ENCODE peak calls at places on chromosomes 4 and X, in ten cellular contexts. One of them, this sample, is unnamed. For H3K36me3, the result is how much of the 10 kb centered on the place peaks cover.

GRCh38 chr4:93359609-93360008 is 468.9 kb upstream of the ATOH1 start:
- DNase-seq in IMR-90: no peak
- DNase-seq in thoracic aorta: no peak
- DNase-seq in left lung: no peak
- DNase-seq in mammary epithelial cell: no peak
- DNase-seq in GM23338: no peak
- DNase-seq in tibial nerve: no peak
- DNase-seq in PC-3: no peak
- DNase-seq in cardiac muscle cell: no peak
- DNase-seq in H1: no peak
- DNase-seq in this sample: no peak

GRCh38 chrX:106391284-106391852 is 220.4 kb upstream of the RADX start:
- DNase-seq in IMR-90: no peak
- DNase-seq in left lung: no peak
- DNase-seq in tibial nerve: no peak
- DNase-seq in mammary epithelial cell: no peak
- DNase-seq in thoracic aorta: no peak
- DNase-seq in GM23338: no peak
- DNase-seq in PC-3: no peak
- DNase-seq in cardiac muscle cell: no peak
- DNase-seq in H1: no peak
- DNase-seq in this sample: no peak

GRCh38 chr4:168782439-168782838 is 227.6 kb downstream of the CBR4 start:
- DNase-seq in H1: no peak
- DNase-seq in tibial nerve: no peak
- DNase-seq in cardiac muscle cell: no peak
- DNase-seq in GM23338: no peak
- DNase-seq in left lung: no peak
- DNase-seq in IMR-90: no peak
- DNase-seq in mammary epithelial cell: no peak
- DNase-seq in PC-3: no peak
- DNase-seq in thoracic aorta: no peak
- DNase-seq in this sample: no peak

GRCh38 chr4:152957437-152958185 is 21.5 kb downstream of the FHDC1 start:
- DNase-seq in mammary epithelial cell: no peak
- DNase-seq in left lung: no peak
- DNase-seq in cardiac muscle cell: peak
- DNase-seq in PC-3: no peak
- DNase-seq in GM23338: peak
- DNase-seq in tibial nerve: no peak
- DNase-seq in IMR-90: no peak
- DNase-seq in H1: no peak
- DNase-seq in thoracic aorta: no peak
- DNase-seq in this sample: no peak

GRCh38 chr4:108492816-108493595 is 127.4 kb upstream of the RPL34 start:
- DNase-seq in H1: peak
- DNase-seq in cardiac muscle cell: peak
- DNase-seq in tibial nerve: no peak
- DNase-seq in mammary epithelial cell: peak
- DNase-seq in left lung: no peak
- DNase-seq in PC-3: peak
- DNase-seq in IMR-90: peak
- DNase-seq in GM23338: peak
- DNase-seq in thoracic aorta: no peak
- DNase-seq in this sample: peak

GRCh38 chrX:119181491-119181890 is 53.9 kb upstream of the KIAA1210 start:
- DNase-seq in H1: no peak
- DNase-seq in IMR-90: no peak
- DNase-seq in cardiac muscle cell: no peak
- DNase-seq in left lung: no peak
- DNase-seq in PC-3: peak
- DNase-seq in GM23338: peak
- DNase-seq in tibial nerve: no peak
- DNase-seq in thoracic aorta: no peak
- DNase-seq in mammary epithelial cell: peak
- DNase-seq in this sample: no peak

GRCh38 chr4:138736362-138736761 is 279.2 kb upstream of the NOCT start:
- DNase-seq in IMR-90: peak
- DNase-seq in H1: no peak
- DNase-seq in left lung: no peak
- DNase-seq in PC-3: peak
- DNase-seq in thoracic aorta: no peak
- DNase-seq in mammary epithelial cell: peak
- DNase-seq in GM23338: no peak
- DNase-seq in tibial nerve: no peak
- DNase-seq in cardiac muscle cell: no peak
- DNase-seq in this sample: no peak

GRCh38 chr4:75514949-75515612 is 808 bp downstream of the THAP6 start:
- DNase-seq in GM23338: no peak
- DNase-seq in IMR-90: no peak
- DNase-seq in cardiac muscle cell: no peak
- DNase-seq in mammary epithelial cell: peak
- DNase-seq in left lung: no peak
- DNase-seq in PC-3: no peak
- DNase-seq in H1: no peak
- DNase-seq in tibial nerve: no peak
- DNase-seq in thoracic aorta: no peak
- DNase-seq in this sample: no peak

GRCh38 chrX:38717871-38718270 is 83.4 kb upstream of the MID1IP1 start:
- DNase-seq in left lung: no peak
- DNase-seq in PC-3: peak
- DNase-seq in H1: no peak
- DNase-seq in GM23338: peak
- DNase-seq in tibial nerve: no peak
- DNase-seq in IMR-90: peak
- DNase-seq in thoracic aorta: no peak
- DNase-seq in mammary epithelial cell: peak
- DNase-seq in cardiac muscle cell: peak
- DNase-seq in this sample: peak

GRCh38 chrX:11970935-11971334 is 167.3 kb upstream of the FRMPD4 start:
- DNase-seq in thoracic aorta: no peak
- DNase-seq in mammary epithelial cell: peak
- DNase-seq in PC-3: peak
- DNase-seq in GM23338: no peak
- DNase-seq in IMR-90: peak
- DNase-seq in tibial nerve: no peak
- DNase-seq in H1: no peak
- DNase-seq in cardiac muscle cell: no peak
- DNase-seq in left lung: no peak
- DNase-seq in this sample: no peak

GRCh38 chrX:106286053-106286650 is 118.0 kb downstream of the PWWP3B start:
- DNase-seq in PC-3: peak
- DNase-seq in GM23338: no peak
- DNase-seq in mammary epithelial cell: peak
- DNase-seq in IMR-90: no peak
- DNase-seq in tibial nerve: no peak
- DNase-seq in cardiac muscle cell: no peak
- DNase-seq in thoracic aorta: no peak
- DNase-seq in left lung: no peak
- DNase-seq in H1: no peak
- DNase-seq in this sample: no peak

GRCh38 chr4:25710637-25711036 is 55.0 kb downstream of the SLC34A2 start:
- DNase-seq in IMR-90: no peak
- DNase-seq in PC-3: no peak
- DNase-seq in tibial nerve: no peak
- DNase-seq in GM23338: peak
- DNase-seq in thoracic aorta: no peak
- DNase-seq in left lung: no peak
- DNase-seq in H1: no peak
- DNase-seq in mammary epithelial cell: no peak
- DNase-seq in cardiac muscle cell: no peak
- DNase-seq in this sample: no peak

GRCh38 chr4:153788419-153789276 is at the start of gene SFRP2:
- DNase-seq in mammary epithelial cell: no peak
- DNase-seq in GM23338: peak
- DNase-seq in left lung: peak
- DNase-seq in PC-3: no peak
- DNase-seq in thoracic aorta: no peak
- DNase-seq in H1: peak
- DNase-seq in cardiac muscle cell: peak
- DNase-seq in tibial nerve: no peak
- DNase-seq in IMR-90: no peak
- DNase-seq in this sample: no peak

GRCh38 chrX:153406903-153407302 is 4.4 kb upstream of the ZFP92 start:
- DNase-seq in cardiac muscle cell: no peak
- DNase-seq in H1: no peak
- DNase-seq in left lung: no peak
- DNase-seq in mammary epithelial cell: no peak
- DNase-seq in tibial nerve: no peak
- DNase-seq in IMR-90: no peak
- DNase-seq in thoracic aorta: no peak
- DNase-seq in GM23338: no peak
- DNase-seq in PC-3: no peak
- DNase-seq in this sample: no peak

GRCh38 chrX:46957299-46957698 is 45.1 kb downstream of the JADE3 start:
- DNase-seq in IMR-90: no peak
- DNase-seq in H1: no peak
- DNase-seq in GM23338: no peak
- DNase-seq in tibial nerve: peak
- DNase-seq in thoracic aorta: no peak
- DNase-seq in PC-3: peak
- DNase-seq in mammary epithelial cell: no peak
- DNase-seq in cardiac muscle cell: no peak
- DNase-seq in left lung: no peak
- DNase-seq in this sample: no peak
- H3K4me3 ChIP-seq in IMR-90: no peak
- H3K4me3 ChIP-seq in H1: no peak
- H3K4me3 ChIP-seq in GM23338: no peak
- H3K4me3 ChIP-seq in tibial nerve: no peak
- H3K4me3 ChIP-seq in thoracic aorta: no peak
- H3K4me3 ChIP-seq in PC-3: no peak
- H3K4me3 ChIP-seq in mammary epithelial cell: no peak
- H3K4me3 ChIP-seq in cardiac muscle cell: no peak
- H3K4me3 ChIP-seq in left lung: no peak
- H3K4me3 ChIP-seq in this sample: no peak

DNA sequence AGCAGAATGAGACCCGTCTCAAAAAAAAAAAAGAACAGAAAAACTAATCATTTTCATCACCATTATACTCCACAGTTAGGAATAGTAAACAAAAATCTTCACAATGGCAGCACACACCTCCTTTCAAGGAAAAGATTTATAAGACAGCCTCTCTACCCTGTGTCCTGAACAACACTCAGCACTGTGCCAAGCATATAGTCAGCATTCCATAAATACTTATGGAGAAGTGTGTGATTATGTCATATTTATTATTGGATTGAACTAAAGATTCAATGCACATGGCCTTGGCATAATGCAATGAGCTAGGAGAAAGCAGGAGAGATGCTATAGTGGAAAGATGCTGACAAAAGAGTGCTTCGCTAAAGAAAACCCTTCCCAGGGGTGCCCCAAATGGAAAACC is 52.6 kb downstream of the FAM114A1 start:
- DNase-seq in tibial nerve: no peak
- DNase-seq in left lung: no peak
- DNase-seq in cardiac muscle cell: no peak
- DNase-seq in H1: no peak
- DNase-seq in IMR-90: peak
- DNase-seq in mammary epithelial cell: no peak
- DNase-seq in GM23338: no peak
- DNase-seq in thoracic aorta: no peak
- DNase-seq in PC-3: no peak
- DNase-seq in this sample: no peak
- H3K36me3 ChIP-seq in tibial nerve: under half
- H3K36me3 ChIP-seq in left lung: under half
- H3K36me3 ChIP-seq in cardiac muscle cell: under half
- H3K36me3 ChIP-seq in H1: under half
- H3K36me3 ChIP-seq in IMR-90: half or more
- H3K36me3 ChIP-seq in mammary epithelial cell: under half
- H3K36me3 ChIP-seq in GM23338: under half
- H3K36me3 ChIP-seq in thoracic aorta: under half
- H3K36me3 ChIP-seq in PC-3: under half
- H3K36me3 ChIP-seq in this sample: under half

GRCh38 chr4:132228676-132229075 is 920.4 kb upstream of the PCDH10 start:
- DNase-seq in left lung: no peak
- DNase-seq in cardiac muscle cell: no peak
- DNase-seq in thoracic aorta: no peak
- DNase-seq in mammary epithelial cell: no peak
- DNase-seq in H1: no peak
- DNase-seq in IMR-90: no peak
- DNase-seq in PC-3: no peak
- DNase-seq in tibial nerve: no peak
- DNase-seq in GM23338: no peak
- DNase-seq in this sample: no peak

GRCh38 chr4:132230025-132230424 is 919.1 kb upstream of the PCDH10 start:
- DNase-seq in GM23338: no peak
- DNase-seq in left lung: no peak
- DNase-seq in tibial nerve: no peak
- DNase-seq in IMR-90: no peak
- DNase-seq in PC-3: no peak
- DNase-seq in thoracic aorta: no peak
- DNase-seq in mammary epithelial cell: no peak
- DNase-seq in H1: no peak
- DNase-seq in cardiac muscle cell: no peak
- DNase-seq in this sample: no peak

GRCh38 chr4:132227349-132228165 is 921.5 kb upstream of the PCDH10 start:
- DNase-seq in thoracic aorta: no peak
- DNase-seq in H1: peak
- DNase-seq in mammary epithelial cell: peak
- DNase-seq in tibial nerve: no peak
- DNase-seq in GM23338: peak
- DNase-seq in cardiac muscle cell: peak
- DNase-seq in PC-3: peak
- DNase-seq in IMR-90: peak
- DNase-seq in left lung: peak
- DNase-seq in this sample: peak
- H3K4me3 ChIP-seq in thoracic aorta: no peak
- H3K4me3 ChIP-seq in H1: no peak
- H3K4me3 ChIP-seq in mammary epithelial cell: no peak
- H3K4me3 ChIP-seq in tibial nerve: no peak
- H3K4me3 ChIP-seq in GM23338: no peak
- H3K4me3 ChIP-seq in cardiac muscle cell: no peak
- H3K4me3 ChIP-seq in PC-3: peak
- H3K4me3 ChIP-seq in IMR-90: peak
- H3K4me3 ChIP-seq in left lung: no peak
- H3K4me3 ChIP-seq in this sample: no peak

DNA sequence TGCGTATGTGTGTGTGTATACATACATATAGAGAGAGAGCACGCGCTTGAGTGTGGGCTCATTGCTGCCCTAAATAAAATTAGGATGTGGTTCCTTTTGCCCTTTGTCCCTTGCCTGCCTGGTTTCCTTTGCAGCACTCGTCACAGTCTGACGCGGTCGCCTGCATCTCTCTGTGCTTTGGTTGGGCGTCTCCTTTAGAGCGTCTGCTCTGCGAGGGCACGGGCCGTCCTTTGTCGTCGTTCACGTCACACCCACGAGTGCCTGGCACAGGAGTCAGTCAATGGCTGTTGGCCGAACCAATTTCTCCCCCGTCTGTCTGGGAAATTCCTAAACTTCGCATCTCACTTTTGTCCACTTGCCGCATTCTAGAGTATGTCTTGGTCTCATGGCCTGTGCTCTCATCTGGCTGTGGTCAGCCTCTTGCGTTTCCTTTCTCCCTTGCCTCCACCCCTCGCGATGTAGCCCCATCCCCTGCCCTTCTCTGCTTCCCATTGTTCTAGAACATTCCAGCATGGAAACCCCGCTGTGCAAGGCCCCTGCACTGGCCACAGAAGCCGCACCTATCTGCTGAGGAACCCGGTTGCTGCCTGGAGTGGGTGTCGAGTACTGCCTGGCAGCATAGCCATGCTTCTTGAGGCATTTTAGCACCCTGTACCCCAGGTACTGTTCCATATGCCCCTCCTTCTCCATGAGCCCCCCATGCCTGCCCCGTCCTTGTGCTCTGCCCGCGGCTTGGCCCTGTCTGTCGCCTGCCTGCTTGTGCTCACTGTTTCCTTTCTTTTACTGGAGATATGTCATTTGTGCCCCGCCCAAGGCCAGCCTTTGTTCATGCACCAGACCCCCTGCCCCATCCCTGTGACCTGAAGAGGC is 8.0 kb downstream of the MAEA start:
- DNase-seq in left lung: peak
- DNase-seq in thoracic aorta: no peak
- DNase-seq in IMR-90: no peak
- DNase-seq in mammary epithelial cell: no peak
- DNase-seq in GM23338: peak
- DNase-seq in H1: no peak
- DNase-seq in PC-3: no peak
- DNase-seq in cardiac muscle cell: no peak
- DNase-seq in tibial nerve: no peak
- DNase-seq in this sample: no peak
- H3K36me3 ChIP-seq in left lung: under half
- H3K36me3 ChIP-seq in thoracic aorta: under half
- H3K36me3 ChIP-seq in IMR-90: under half
- H3K36me3 ChIP-seq in mammary epithelial cell: under half
- H3K36me3 ChIP-seq in GM23338: under half
- H3K36me3 ChIP-seq in H1: under half
- H3K36me3 ChIP-seq in PC-3: under half
- H3K36me3 ChIP-seq in cardiac muscle cell: under half
- H3K36me3 ChIP-seq in tibial nerve: under half
- H3K36me3 ChIP-seq in this sample: under half

This sample was measured in iPS DF 6.9.